ENCODE peak calls at places on chromosomes 4 and X, in ten cellular contexts. A, Q, K, Z, Y, P, I, F, T and H are unnamed samples. For H3K4me1 and H3K9me3, the result is how much of the 10 kb centered on the place peaks cover.

GRCh38 chr4:143768007-143768591 is 67.6 kb upstream of the FREM3 start:
- DNase-seq in A (no peak), Q (no peak), K (no peak), Z (no peak), Y (no peak), P (peak), I (no peak), F (no peak), T (no peak), H (no peak)

GRCh38 chr4:99536148-99536728 is 25.4 kb downstream of the C4orf17 start:
- DNase-seq in A (no peak), Q (no peak), K (peak), Z (no peak), Y (no peak), P (no peak), I (no peak), F (peak), T (no peak), H (peak)

GRCh38 chr4:97235516-97235915 is 907.8 kb downstream of the STPG2 start:
- DNase-seq in A (no peak), Q (no peak), K (no peak), Z (no peak), Y (no peak), P (no peak), I (no peak), F (no peak), T (no peak), H (no peak)

GRCh38 chrX:121000589-121000988 is 15.0 kb upstream of the CT47A1 start:
- DNase-seq in A (peak), Q (no peak), K (no peak), Z (peak), Y (no peak), P (peak), I (no peak), F (no peak), T (no peak), H (peak)

GRCh38 chr4:124044330-124044729 is 647.7 kb downstream of the SPRY1 start:
- DNase-seq in A (no peak), Q (no peak), K (no peak), Z (no peak), Y (no peak), P (no peak), I (no peak), F (no peak), T (no peak), H (no peak)

GRCh38 chr4:87499415-87500106 is 29.6 kb downstream of the SPARCL1 start:
- DNase-seq in A (no peak), Q (no peak), K (no peak), Z (no peak), Y (no peak), P (peak), I (no peak), F (no peak), T (no peak), H (no peak)

GRCh38 chr4:76147454-76148141 is 599 bp downstream of the NUP54 start:
- DNase-seq in A (peak), Q (no peak), K (peak), Z (peak), Y (peak), P (peak), I (no peak), F (peak), T (peak), H (peak)

GRCh38 chr4:137664416-137664815 is 132.1 kb upstream of the PCDH18 start:
- DNase-seq in A (no peak), Q (no peak), K (no peak), Z (no peak), Y (no peak), P (peak), I (no peak), F (no peak), T (no peak), H (no peak)

GRCh38 chr4:175238827-175239517 is 320.8 kb downstream of the ADAM29 start:
- DNase-seq in A (peak), Q (no peak), K (no peak), Z (no peak), Y (no peak), P (no peak), I (no peak), F (no peak), T (no peak), H (no peak)

GRCh38 chrX:9797961-9798360 is 11.7 kb downstream of the SHROOM2 start:
- DNase-seq in A (no peak), Q (no peak), K (no peak), Z (no peak), Y (no peak), P (no peak), I (no peak), F (no peak), T (no peak), H (no peak)

GRCh38 chr4:182015893-182016292 is 227.3 kb upstream of the TENM3 start:
- DNase-seq in A (no peak), Q (no peak), K (no peak), Z (no peak), Y (no peak), P (no peak), I (no peak), F (no peak), T (no peak), H (no peak)

GRCh38 chr4:40193578-40193977 is 3.3 kb upstream of the RHOH start:
- DNase-seq in A (no peak), Q (no peak), K (no peak), Z (no peak), Y (no peak), P (no peak), I (no peak), F (no peak), T (no peak), H (no peak)
- H3K4me1 ChIP-seq in A (under half), Q (under half), K (under half), Z (under half), Y (under half), P (under half), I (under half), F (under half), T (under half), H (under half)

GRCh38 chr4:185820119-185821028 is 8.4 kb upstream of the SORBS2 start:
- DNase-seq in A (no peak), Q (no peak), K (no peak), Z (no peak), Y (no peak), P (no peak), I (no peak), F (peak), T (no peak), H (no peak)
- H3K4me3 ChIP-seq in A (no peak), Q (no peak), K (no peak), Z (no peak), Y (no peak), P (no peak), I (no peak), F (peak), T (no peak), H (no peak)

DNA sequence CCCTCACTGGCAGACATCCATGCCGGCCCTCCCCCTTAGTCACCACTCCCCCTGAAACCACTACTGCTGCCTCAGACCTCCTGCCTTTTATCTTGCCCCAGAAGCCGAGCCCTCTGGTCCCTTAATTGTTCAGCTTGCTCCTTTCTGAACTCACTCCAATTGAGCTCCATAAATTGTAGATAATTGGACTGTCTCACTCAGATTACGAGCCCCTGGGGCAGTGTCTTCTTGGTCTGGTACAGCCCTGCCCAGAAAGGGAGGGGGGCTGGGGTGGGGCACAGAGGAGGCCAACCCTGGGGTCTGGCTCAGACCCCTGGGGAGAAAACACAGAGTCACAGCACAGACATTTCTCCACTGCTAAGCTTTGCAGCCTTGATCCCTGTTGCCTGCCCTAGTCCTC is 39.4 kb downstream of the NALF2 start:
- DNase-seq in A (no peak), Q (no peak), K (no peak), Z (no peak), Y (no peak), P (no peak), I (no peak), F (no peak), T (no peak), H (no peak)
- H3K9me3 ChIP-seq in A (under half), Q (under half), K (under half), Z (under half), Y (under half), P (under half), I (under half), F (under half), T (under half), H (under half)

GRCh38 chr4:2799971-2800690 is 7.2 kb downstream of the SH3BP2 start:
- DNase-seq in A (no peak), Q (no peak), K (peak), Z (no peak), Y (peak), P (no peak), I (peak), F (peak), T (no peak), H (peak)

GRCh38 chr4:2802618-2803531 is 10.0 kb downstream of the SH3BP2 start:
- DNase-seq in A (no peak), Q (no peak), K (peak), Z (no peak), Y (no peak), P (no peak), I (no peak), F (peak), T (no peak), H (peak)

GRCh38 chr4:2798399-2799301 is 5.8 kb downstream of the SH3BP2 start:
- DNase-seq in A (no peak), Q (peak), K (peak), Z (no peak), Y (peak), P (no peak), I (peak), F (peak), T (peak), H (peak)

GRCh38 chr4:2799444-2799911 is 6.6 kb downstream of the SH3BP2 start:
- DNase-seq in A (no peak), Q (peak), K (peak), Z (no peak), Y (peak), P (no peak), I (peak), F (peak), T (no peak), H (no peak)

DNA sequence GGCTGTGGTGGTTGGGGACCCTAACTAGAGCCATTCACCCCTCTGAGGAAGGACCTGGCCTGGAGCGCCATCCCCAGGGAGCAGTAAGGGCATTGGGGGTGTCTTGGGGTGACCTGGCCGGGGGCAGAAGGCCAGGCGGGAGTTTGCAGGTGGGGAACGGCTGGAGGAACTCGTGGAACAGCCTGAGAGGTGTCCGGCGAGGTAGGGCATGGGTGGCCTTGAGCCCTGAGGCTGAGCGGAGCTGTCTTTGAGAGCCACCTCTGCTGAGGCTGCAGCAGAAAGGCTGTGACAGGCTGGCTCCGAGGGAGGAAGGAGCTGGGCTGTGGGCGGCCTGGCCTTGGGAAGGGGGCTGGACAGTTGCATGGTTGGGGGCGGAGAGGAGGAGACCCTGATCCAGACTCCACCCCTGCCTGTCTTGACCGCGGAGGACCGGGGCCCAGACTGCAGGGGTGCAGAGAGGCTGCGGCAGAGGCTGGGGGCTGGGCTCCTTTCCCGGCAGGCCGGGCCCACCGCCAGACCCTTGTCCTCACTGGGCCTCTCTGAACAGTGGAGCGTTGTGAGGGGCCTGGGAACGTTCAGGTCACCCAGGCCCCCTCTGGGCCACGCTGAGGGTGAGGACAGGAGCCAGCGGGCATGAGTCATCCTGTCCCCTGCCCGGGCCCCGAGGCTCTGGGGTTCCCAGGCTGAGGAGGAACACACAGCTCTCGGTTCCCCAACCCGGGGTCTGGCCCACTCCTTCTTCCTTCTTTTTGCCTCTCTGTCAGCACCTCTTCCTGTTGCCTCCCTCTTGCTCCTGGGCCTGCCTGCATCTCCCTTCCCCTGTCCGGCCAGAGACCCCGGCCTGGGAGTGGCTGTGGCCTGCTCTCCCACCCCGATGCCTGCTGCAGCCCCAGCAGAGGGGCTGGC is 8.1 kb downstream of the SH3BP2 start:
- DNase-seq in A (peak), Q (peak), K (peak), Z (no peak), Y (peak), P (peak), I (peak), F (peak), T (no peak), H (peak)
- H3K4me1 ChIP-seq in A (half or more), Q (under half), K (half or more), Z (under half), Y (under half), P (half or more), I (under half), F (under half), T (under half), H (half or more)

GRCh38 chr4:184263461-184263860 is 45.8 kb upstream of the ENPP6 start:
- DNase-seq in A (no peak), Q (no peak), K (no peak), Z (no peak), Y (no peak), P (no peak), I (no peak), F (no peak), T (no peak), H (no peak)
- H3K4me3 ChIP-seq in A (no peak), Q (no peak), K (no peak), Z (no peak), Y (no peak), P (no peak), I (no peak), F (no peak), T (no peak), H (no peak)

DNA sequence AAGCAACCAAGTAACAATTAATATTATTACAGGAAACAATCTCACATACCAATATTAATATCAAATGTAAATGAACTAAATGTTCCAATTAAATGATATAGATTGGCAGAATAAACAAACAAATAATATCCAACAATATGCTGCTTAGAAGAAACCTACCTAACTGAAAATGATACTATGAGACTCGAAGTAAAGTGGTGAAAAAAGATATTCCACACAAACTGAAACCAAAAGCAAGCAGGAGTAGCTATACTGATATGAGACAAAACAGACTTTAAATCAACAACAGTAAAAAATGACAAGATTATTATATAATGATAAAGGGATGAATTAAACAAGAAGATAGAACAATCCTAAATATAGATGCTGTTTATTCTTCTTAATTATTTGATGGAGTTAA is 140.1 kb downstream of the SPANXN4 start:
- DNase-seq in A (no peak), Q (no peak), K (no peak), Z (no peak), Y (no peak), P (no peak), I (no peak), F (no peak), T (no peak), H (no peak)
- H3K9me3 ChIP-seq in A (under half), Q (under half), K (under half), Z (under half), Y (under half), P (under half), I (under half), F (under half), T (under half), H (under half)